ENCODE peak calls at places on chromosomes 12 and 14, in nine cellular contexts. N, W, O, J, T, F, Q, H and Y are unnamed samples.

GRCh38 chr12:13534645-13535398 is 338.3 kb downstream of the EMP1 start:
- DNase-seq in T (peak), F (peak), O (peak), H (peak), N (no peak), Q (no peak), J (no peak), W (peak), Y (no peak)

GRCh38 chr12:100672075-100672592 is 98.7 kb downstream of the GAS2L3 start:
- DNase-seq in J (no peak), T (peak), N (no peak), W (peak), Q (no peak), O (no peak), F (no peak), H (no peak), Y (no peak)

GRCh38 chr12:53696285-53696654 is 20.4 kb upstream of the ATP5MC2 start:
- DNase-seq in F (peak), T (peak), H (peak), N (peak), O (peak), J (peak), Q (peak), W (peak), Y (peak)

GRCh38 chr12:50302686-50303085 is 19.4 kb upstream of the LIMA1 start:
- DNase-seq in J (no peak), F (peak), O (no peak), Q (peak), T (no peak), W (no peak), H (no peak), N (no peak), Y (no peak)

GRCh38 chr12:93025145-93026103 is 96.3 kb upstream of the EEA1 start:
- DNase-seq in F (peak), H (no peak), W (no peak), O (peak), J (no peak), T (no peak), Q (peak), N (no peak), Y (peak)

GRCh38 chr14:89773644-89774316 is 180.8 kb downstream of the EFCAB11 start:
- DNase-seq in H (peak), F (no peak), N (no peak), T (peak), J (no peak), W (peak), Q (peak), O (no peak), Y (peak)

GRCh38 chr12:105860556-105861207 is 278.1 kb downstream of the NUAK1 start:
- DNase-seq in J (peak), T (no peak), N (no peak), Q (no peak), O (no peak), H (no peak), W (no peak), F (no peak), Y (no peak)

GRCh38 chr12:50505945-50506344 is 1.2 kb downstream of the DIP2B start:
- DNase-seq in W (no peak), J (no peak), Q (no peak), N (no peak), O (no peak), H (no peak), T (no peak), F (no peak), Y (no peak)

GRCh38 chr14:86168376-86168775 is 638.4 kb downstream of the FLRT2 start:
- DNase-seq in F (no peak), J (no peak), T (no peak), Q (no peak), H (no peak), W (no peak), O (no peak), N (no peak), Y (no peak)